ENCODE peak calls at places on chromosome 7, in eight cellular contexts. I is IMR-90; C is ovary; N is lung; J is CD8-positive, alpha-beta T cell; K is OCI-LY7; L is HCT116; Q is fibroblast of lung. O is an unnamed sample.

GRCh38 chr7:100585511-100586265 is at the start of gene LRCH4:
- DNase-seq in I (no peak), C (no peak), N (peak; percentile 59), J (peak; percentile 77), K (peak; percentile 63), L (no peak), Q (peak; percentile 44), O (peak; percentile 50)

GRCh38 chr7:18978108-18978495 is 139.3 kb downstream of the TWIST1 start:
- DNase-seq in I (peak; percentile 95), C (no peak), N (no peak), J (no peak), K (no peak), L (peak; percentile 43), Q (peak; percentile 96), O (peak; percentile 94)

GRCh38 chr7:131895541-131896173 is 339.2 kb upstream of the PODXL start:
- DNase-seq in I (peak; percentile 70), C (no peak), N (no peak), J (no peak), K (no peak), L (peak; percentile 78), Q (peak; percentile 44), O (peak; percentile 82)

GRCh38 chr7:151598045-151598444 is 78.3 kb upstream of the RHEB start:
- DNase-seq in I (peak; percentile 93), C (no peak), N (no peak), J (no peak), K (no peak), L (peak; percentile 48), Q (peak; percentile 73), O (peak; percentile 69)

GRCh38 chr7:102842284-102842683 is 70.5 kb upstream of the LRRC17 start:
- DNase-seq in I (no peak), C (no peak), N (no peak), J (no peak), K (no peak), L (no peak), Q (no peak), O (no peak)

GRCh38 chr7:12570529-12571461 is at the start of gene SCIN:
- DNase-seq in I (no peak), C (no peak), N (peak; percentile 48), J (no peak), K (no peak), L (no peak), Q (peak; percentile 9), O (no peak)

GRCh38 chr7:35254496-35255416 is 856 bp upstream of the TBX20 start:
- DNase-seq in I (no peak), C (no peak), N (no peak), J (no peak), K (no peak), L (no peak), Q (no peak), O (no peak)

GRCh38 chr7:74231232-74231590 is 21.4 kb downstream of the LAT2 start:
- DNase-seq in I (no peak), C (no peak), N (no peak), J (no peak), K (peak; percentile 45), L (no peak), Q (no peak), O (no peak)

GRCh38 chr7:144854839-144855424 is 19.1 kb upstream of the TPK1 start:
- DNase-seq in I (no peak), C (no peak), N (no peak), J (no peak), K (peak; percentile 22), L (peak; percentile 42), Q (peak; percentile 59), O (peak; percentile 41)

GRCh38 chr7:96700516-96700915 is 9.1 kb downstream of the SEM1 start:
- DNase-seq in I (no peak), C (no peak), N (no peak), J (no peak), K (no peak), L (no peak), Q (no peak), O (peak; percentile 63)

GRCh38 chr7:107660381-107661080 is at the start of gene SLC26A4:
- DNase-seq in I (no peak), C (no peak), N (no peak), J (no peak), K (no peak), L (no peak), Q (no peak), O (no peak)

GRCh38 chr7:140417456-140418155 is 13.7 kb downstream of the RAB19 start:
- DNase-seq in I (no peak), C (no peak), N (no peak), J (no peak), K (no peak), L (no peak), Q (no peak), O (no peak)

GRCh38 chr7:27808626-27809025 is 68.7 kb downstream of the TAX1BP1 start:
- DNase-seq in I (peak; percentile 80), C (no peak), N (no peak), J (no peak), K (no peak), L (no peak), Q (peak; percentile 70), O (peak; percentile 53)

GRCh38 chr7:137109966-137110930 is 233.3 kb downstream of the PTN start:
- DNase-seq in I (peak; percentile 68), C (no peak), N (no peak), J (no peak), K (no peak), L (no peak), Q (peak; percentile 62), O (peak; percentile 70)

DNA sequence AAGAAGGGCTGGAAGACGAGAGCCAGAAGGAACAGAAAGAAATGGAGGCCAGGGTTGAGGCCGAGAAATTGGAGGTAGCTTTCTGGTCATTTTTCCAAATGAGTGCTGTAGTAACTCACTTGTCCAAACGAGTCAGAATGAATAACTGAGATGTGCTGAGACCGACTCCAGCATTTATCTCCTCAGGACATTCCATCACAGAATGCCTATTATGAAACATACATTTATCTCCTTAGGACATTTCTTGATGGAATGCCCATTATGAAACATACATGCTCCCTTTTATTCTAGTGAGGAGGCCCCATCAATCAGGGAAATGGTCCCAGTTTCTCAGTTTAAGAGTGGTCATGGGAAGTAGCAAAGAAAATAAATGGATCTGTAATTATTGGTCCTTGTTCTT is 16.5 kb downstream of the AVL9 start:
- DNase-seq in I (peak; percentile 4), C (no peak), N (no peak), J (no peak), K (no peak), L (no peak), Q (no peak), O (peak; percentile 52)
- H3K36me3 ChIP-seq in I (peaks cover 1% of the 10 kb centered on the region), C (no peaks in the 10 kb centered on the region), N (no peaks in the 10 kb centered on the region), J (no peaks in the 10 kb centered on the region), K (peaks cover 89% of the 10 kb centered on the region), L (no peaks in the 10 kb centered on the region), Q (no peaks in the 10 kb centered on the region), O (peaks cover 5% of the 10 kb centered on the region)

GRCh38 chr7:149028346-149029109 is at the start of gene PDIA4:
- DNase-seq in I (peak; percentile 99), C (peak; percentile 99), N (peak; percentile 100), J (peak; percentile 100), K (peak; percentile 98), L (peak; percentile 98), Q (peak; percentile 99), O (peak; percentile 96)
- TF ChIP-seq CTCF in I (peak; percentile 34), C (peak; percentile 52), N (no peak), J (no peak), K (no peak), L (no peak), Q (no peak), O (peak; percentile 39)

GRCh38 chr7:25398418-25398817 is 170.1 kb upstream of the NPVF start:
- DNase-seq in I (no peak), C (no peak), N (no peak), J (no peak), K (no peak), L (no peak), Q (no peak), O (no peak)
- H3K36me3 ChIP-seq in I (no peaks in the 10 kb centered on the region), C (no peaks in the 10 kb centered on the region), N (no peaks in the 10 kb centered on the region), J (no peaks in the 10 kb centered on the region), K (no peaks in the 10 kb centered on the region), L (no peaks in the 10 kb centered on the region), Q (no peaks in the 10 kb centered on the region), O (no peaks in the 10 kb centered on the region)

DNA sequence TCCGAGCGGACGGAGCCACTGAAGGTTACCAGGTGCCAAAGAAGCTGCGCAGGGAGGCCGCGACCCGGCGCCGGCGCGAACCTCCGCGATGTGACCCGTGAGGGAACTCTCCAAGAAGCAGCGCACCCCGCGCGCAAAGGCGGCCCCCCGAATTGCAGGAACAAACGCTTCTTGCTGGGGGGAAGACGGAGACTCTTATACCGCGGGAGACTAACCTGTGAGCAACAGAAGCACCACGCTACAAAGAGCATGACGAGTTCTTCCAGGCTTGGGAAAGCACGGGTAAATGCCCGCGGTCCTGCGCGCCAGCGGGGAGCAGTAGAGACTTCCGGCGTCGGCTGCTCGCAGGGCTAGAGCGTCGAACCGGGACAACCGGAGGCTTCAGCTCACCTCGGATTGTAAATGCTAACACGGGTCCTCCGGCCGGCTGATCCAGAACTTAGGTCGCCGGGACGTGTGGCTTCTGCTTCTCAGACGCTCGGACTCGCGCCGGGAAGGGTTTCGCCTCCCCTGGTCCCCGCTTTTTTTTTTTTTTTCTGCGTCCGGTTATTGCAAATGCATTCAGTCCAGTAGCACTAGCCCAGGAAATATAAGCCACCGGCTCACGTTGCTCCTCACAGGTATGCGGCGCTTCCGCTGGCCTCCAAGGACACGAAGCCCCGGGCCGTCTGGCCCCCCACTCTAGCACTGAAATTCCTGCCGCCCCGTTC is at the start of gene COA1:
- DNase-seq in I (peak; percentile 91), C (peak; percentile 82), N (peak; percentile 86), J (peak; percentile 84), K (peak; percentile 89), L (peak; percentile 90), Q (peak; percentile 94), O (peak; percentile 86)
- TF ChIP-seq CTCF in I (no peak), C (no peak), N (no peak), J (no peak), K (peak; percentile 29), L (no peak), Q (peak; percentile 22), O (peak; percentile 17)

GRCh38 chr7:105060394-105060793 is 46.4 kb downstream of the KMT2E start:
- DNase-seq in I (no peak), C (no peak), N (no peak), J (no peak), K (no peak), L (no peak), Q (no peak), O (peak; percentile 49)

GRCh38 chr7:105055621-105056020 is 41.6 kb downstream of the KMT2E start:
- DNase-seq in I (no peak), C (no peak), N (no peak), J (no peak), K (no peak), L (no peak), Q (no peak), O (no peak)

GRCh38 chr7:105055084-105055483 is 41.1 kb downstream of the KMT2E start:
- DNase-seq in I (no peak), C (no peak), N (no peak), J (no peak), K (no peak), L (no peak), Q (no peak), O (no peak)

GRCh38 chr7:105060923-105061322 is 46.9 kb downstream of the KMT2E start:
- DNase-seq in I (peak; percentile 6), C (no peak), N (no peak), J (no peak), K (no peak), L (no peak), Q (no peak), O (no peak)

GRCh38 chr7:105057472-105057871 is 43.5 kb downstream of the KMT2E start:
- DNase-seq in I (no peak), C (no peak), N (no peak), J (no peak), K (no peak), L (no peak), Q (no peak), O (no peak)
- H3K36me3 ChIP-seq in I (peaks cover 15% of the 10 kb centered on the region), C (no peaks in the 10 kb centered on the region), N (no peaks in the 10 kb centered on the region), J (peaks cover 4% of the 10 kb centered on the region), K (peaks cover 84% of the 10 kb centered on the region), L (peaks cover 2% of the 10 kb centered on the region), Q (no peaks in the 10 kb centered on the region), O (peaks cover 4% of the 10 kb centered on the region)